ENCODE peak calls at places on chromosomes 3 and 15, in eight cellular contexts. M is IMR-90, F is brain microvascular endothelial cell, W is SJSA1, U is PC-9, O is psoas muscle, P is ovary, H is uterus. D is an unnamed sample. For H3K27me3, the result is how much of the 10 kb centered on the place peaks cover.

GRCh38 chr15:89003865-89004725 is 84.2 kb upstream of the ABHD2 start:
- DNase-seq in M (peak), F (peak), W (peak), U (no peak), O (peak), P (no peak), H (peak), D (peak)

GRCh38 chr15:71575474-71576045 is 234.8 kb upstream of the NR2E3 start:
- DNase-seq in M (no peak), F (no peak), W (no peak), U (no peak), O (no peak), P (no peak), H (no peak), D (no peak)

GRCh38 chr3:55893045-55893664 is 406.0 kb upstream of the WNT5A start:
- DNase-seq in M (peak), F (peak), W (peak), U (no peak), O (no peak), P (no peak), H (no peak), D (no peak)

GRCh38 chr15:60379466-60380274 is 18.1 kb downstream of the ANXA2 start:
- DNase-seq in M (peak), F (peak), W (peak), U (peak), O (no peak), P (no peak), H (no peak), D (peak)

GRCh38 chr3:43539321-43539720 is 82.5 kb downstream of the ANO10 start:
- DNase-seq in M (no peak), F (no peak), W (no peak), U (no peak), O (no peak), P (no peak), H (no peak), D (no peak)

GRCh38 chr3:152113992-152114651 is 154.6 kb upstream of the MBNL1 start:
- DNase-seq in M (peak), F (no peak), W (no peak), U (no peak), O (no peak), P (no peak), H (no peak), D (no peak)

GRCh38 chr15:29665441-29665985 is 156.8 kb downstream of the TJP1 start:
- DNase-seq in M (no peak), F (no peak), W (no peak), U (no peak), O (no peak), P (no peak), H (no peak), D (no peak)

GRCh38 chr3:195758721-195759353 is 38.1 kb downstream of the MUC20 start:
- DNase-seq in M (no peak), F (no peak), W (no peak), U (no peak), O (no peak), P (no peak), H (no peak), D (peak)

GRCh38 chr3:112508261-112508660 is 9.0 kb upstream of the BTLA start:
- DNase-seq in M (no peak), F (no peak), W (no peak), U (no peak), O (no peak), P (no peak), H (no peak), D (no peak)

GRCh38 chr3:52181543-52181942 is 16.4 kb upstream of the ALAS1 start:
- DNase-seq in M (peak), F (no peak), W (no peak), U (no peak), O (no peak), P (no peak), H (no peak), D (no peak)

GRCh38 chr3:71585126-71585525 is 1.6 kb upstream of the FOXP1 start:
- DNase-seq in M (no peak), F (no peak), W (no peak), U (no peak), O (no peak), P (no peak), H (no peak), D (no peak)

GRCh38 chr3:196569003-196569516 is 600 bp downstream of the FBXO45 start:
- DNase-seq in M (peak), F (peak), W (peak), U (peak), O (no peak), P (no peak), H (no peak), D (peak)

GRCh38 chr3:132253262-132253878 is 63.8 kb upstream of the ACP3 start:
- DNase-seq in M (peak), F (peak), W (no peak), U (peak), O (no peak), P (no peak), H (no peak), D (peak)

GRCh38 chr15:42595641-42596240 is 20.3 kb downstream of the STARD9 start:
- DNase-seq in M (peak), F (no peak), W (no peak), U (no peak), O (no peak), P (no peak), H (no peak), D (peak)

GRCh38 chr3:115359507-115359906 is 212.4 kb upstream of the ZBTB20 start:
- DNase-seq in M (peak), F (peak), W (no peak), U (no peak), O (no peak), P (no peak), H (no peak), D (no peak)

GRCh38 chr15:68187559-68187958 is 17.6 kb downstream of the CALML4 start:
- DNase-seq in M (peak), F (peak), W (peak), U (no peak), O (no peak), P (peak), H (peak), D (no peak)

GRCh38 chr3:5006755-5007202 is 27.5 kb downstream of the BHLHE40 start:
- DNase-seq in M (no peak), F (no peak), W (no peak), U (no peak), O (no peak), P (no peak), H (no peak), D (no peak)

GRCh38 chr15:26883466-26883865 is 16.6 kb downstream of the GABRA5 start:
- DNase-seq in M (no peak), F (no peak), W (no peak), U (no peak), O (no peak), P (no peak), H (no peak), D (no peak)

GRCh38 chr3:192514754-192515660 is 212.3 kb downstream of the FGF12 start:
- DNase-seq in M (no peak), F (no peak), W (no peak), U (peak), O (peak), P (no peak), H (no peak), D (no peak)
- H3K4me3 ChIP-seq in M (no peak), F (peak), W (no peak), U (peak), O (peak), P (peak), H (peak), D (no peak)

GRCh38 chr15:99102332-99103235 is 2.3 kb upstream of the SYNM start:
- DNase-seq in M (no peak), F (no peak), W (no peak), U (no peak), O (no peak), P (no peak), H (no peak), D (peak)
- H3K27me3 ChIP-seq in M (under half), F (under half), W (under half), U (under half), O (under half), P (under half), H (under half), D (under half)

DNA sequence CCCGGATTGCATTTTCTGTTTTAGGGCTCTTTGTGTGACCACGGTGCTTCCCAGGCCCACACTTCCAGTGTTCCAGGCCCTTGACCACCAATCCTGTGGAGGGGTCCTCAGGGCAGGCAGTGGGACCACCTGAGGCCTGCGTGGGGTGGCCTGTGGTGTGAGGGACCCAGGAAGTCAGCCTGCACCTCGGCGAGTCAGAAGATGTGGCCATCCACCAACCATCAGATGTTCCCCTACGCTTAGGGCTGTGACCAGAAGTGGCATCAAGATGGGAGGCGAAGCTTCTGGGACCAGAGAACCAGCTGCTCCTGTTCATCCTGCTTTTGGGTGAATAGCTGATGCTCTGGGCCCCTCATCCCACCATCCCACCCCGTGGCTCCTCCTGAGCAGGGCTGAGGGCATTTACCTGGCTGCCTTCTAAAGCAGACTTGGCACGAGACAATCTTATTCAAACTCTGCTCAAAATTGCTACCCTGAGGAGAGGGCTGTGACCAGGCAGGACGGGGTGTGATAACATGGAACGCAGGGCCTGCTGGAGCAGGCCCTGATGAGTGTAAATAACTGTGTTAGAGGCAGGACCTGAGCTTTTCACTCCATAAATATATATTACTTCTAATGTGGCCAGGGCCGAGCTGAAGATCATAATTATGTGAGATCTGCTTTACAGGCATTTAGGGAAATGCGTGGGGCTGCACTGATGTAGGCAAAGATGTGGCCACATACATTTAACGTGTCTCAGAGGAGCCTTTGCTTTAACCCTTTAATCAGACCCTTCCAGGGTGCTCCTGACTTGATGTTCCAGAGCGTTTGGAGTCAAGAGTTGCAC is 28.8 kb downstream of the SMAD3 start:
- DNase-seq in M (no peak), F (no peak), W (no peak), U (no peak), O (no peak), P (no peak), H (no peak), D (no peak)
- H3K4me3 ChIP-seq in M (no peak), F (no peak), W (no peak), U (no peak), O (no peak), P (no peak), H (no peak), D (no peak)

DNA sequence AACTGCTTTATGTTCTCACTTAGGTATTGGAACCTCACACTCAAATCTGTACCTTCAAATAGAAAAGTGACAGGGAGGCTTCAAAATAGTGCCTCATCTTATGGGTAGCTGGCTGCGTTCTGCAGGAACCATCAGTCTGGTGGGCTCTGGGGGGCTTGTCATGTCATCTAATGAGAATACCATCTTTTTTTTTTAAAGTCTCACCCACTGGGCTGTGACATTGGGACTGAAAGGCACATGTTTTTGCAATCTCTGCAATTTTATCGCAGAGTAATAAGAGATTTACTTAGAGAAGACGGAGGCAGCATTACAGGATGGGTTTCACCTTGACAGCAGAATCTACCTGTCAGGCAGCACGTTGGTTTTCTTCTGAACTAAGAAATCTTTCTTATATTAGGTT is 28.4 kb downstream of the MINDY4B start:
- DNase-seq in M (no peak), F (no peak), W (no peak), U (no peak), O (no peak), P (no peak), H (no peak), D (no peak)
- H3K27me3 ChIP-seq in M (under half), F (under half), W (under half), U (under half), O (under half), P (under half), H (under half), D (under half)

GRCh38 chr15:85766007-85766831 is 28.5 kb downstream of the KLHL25 start:
- DNase-seq in M (no peak), F (no peak), W (peak), U (no peak), O (no peak), P (no peak), H (no peak), D (no peak)

GRCh38 chr15:85763557-85764303 is 31.0 kb downstream of the KLHL25 start:
- DNase-seq in M (no peak), F (no peak), W (no peak), U (no peak), O (no peak), P (no peak), H (no peak), D (no peak)

GRCh38 chr15:85763157-85763556 is 31.6 kb downstream of the KLHL25 start:
- DNase-seq in M (no peak), F (no peak), W (peak), U (no peak), O (peak), P (no peak), H (no peak), D (no peak)

GRCh38 chr15:85764304-85764633 is 30.5 kb downstream of the KLHL25 start:
- DNase-seq in M (no peak), F (no peak), W (no peak), U (no peak), O (no peak), P (no peak), H (no peak), D (no peak)

GRCh38 chr15:85764649-85765277 is 30.0 kb downstream of the KLHL25 start:
- DNase-seq in M (peak), F (no peak), W (no peak), U (no peak), O (no peak), P (no peak), H (no peak), D (no peak)
- H3K4me3 ChIP-seq in M (no peak), F (no peak), W (no peak), U (no peak), O (no peak), P (no peak), H (no peak), D (no peak)

GRCh38 chr3:42504334-42505202 is 2.1 kb downstream of the VIPR1 start:
- DNase-seq in M (no peak), F (no peak), W (peak), U (no peak), O (no peak), P (no peak), H (peak), D (no peak)

GRCh38 chr3:42505203-42505848 is 2.9 kb downstream of the VIPR1 start:
- DNase-seq in M (no peak), F (no peak), W (peak), U (no peak), O (no peak), P (peak), H (peak), D (no peak)

GRCh38 chr3:42503251-42503924 is 945 bp downstream of the VIPR1 start:
- DNase-seq in M (no peak), F (no peak), W (peak), U (no peak), O (no peak), P (no peak), H (no peak), D (no peak)

GRCh38 chr3:42502429-42503250 is at the start of gene VIPR1:
- DNase-seq in M (no peak), F (peak), W (peak), U (peak), O (peak), P (peak), H (peak), D (no peak)

GRCh38 chr3:42503957-42504333 is 1.5 kb downstream of the VIPR1 start:
- DNase-seq in M (no peak), F (no peak), W (peak), U (no peak), O (no peak), P (no peak), H (no peak), D (no peak)
- H3K27me3 ChIP-seq in M (half or more), F (under half), W (under half), U (under half), O (under half), P (under half), H (under half), D (under half)

GRCh38 chr3:66572938-66573710 is 72.3 kb upstream of the LRIG1 start:
- DNase-seq in M (no peak), F (no peak), W (no peak), U (no peak), O (no peak), P (no peak), H (no peak), D (no peak)
- H3K4me3 ChIP-seq in M (no peak), F (no peak), W (no peak), U (no peak), O (no peak), P (no peak), H (no peak), D (no peak)

D was measured in SJCRH30.